ENCODE peak calls at places on chromosomes 1 and 21, in eight cellular contexts. W is tibial artery, I is mucosa of descending colon, B is A549, E is tibial nerve, G is breast epithelium, V is OCI-LY7, H is foreskin keratinocyte. N is an unnamed sample. For H3K4me1, the result is how much of the 10 kb centered on the place peaks cover.

GRCh38 chr1:203628997-203629508 is 2.4 kb downstream of the ATP2B4 start:
- DNase-seq in W (no peak), I (no peak), E (no peak), G (no peak), H (no peak), B (no peak), V (peak), N (no peak)

GRCh38 chr1:243390315-243390875 is 134.6 kb downstream of the SDCCAG8 start:
- DNase-seq in H (no peak), I (no peak), W (no peak), E (no peak), G (no peak), B (no peak), V (no peak), N (no peak)

GRCh38 chr1:85578321-85579295 is 2.0 kb upstream of the CCN1 start:
- DNase-seq in H (no peak), E (no peak), W (no peak), G (no peak), B (peak), I (no peak), V (no peak), N (no peak)

GRCh38 chr1:166132496-166132895 is 34.3 kb downstream of the FAM78B start:
- DNase-seq in V (no peak), E (no peak), G (no peak), B (no peak), H (no peak), I (no peak), W (no peak), N (no peak)

GRCh38 chr21:17585875-17586450 is 26.7 kb downstream of the BTG3 start:
- DNase-seq in I (no peak), G (no peak), V (peak), W (no peak), H (no peak), B (peak), E (no peak), N (no peak)

GRCh38 chr1:179793281-179793680 is 50.2 kb downstream of the FAM163A start:
- DNase-seq in E (no peak), W (no peak), V (no peak), G (no peak), I (no peak), B (no peak), H (no peak), N (no peak)

GRCh38 chr21:46078322-46078981 is 19.5 kb upstream of the COL6A2 start:
- DNase-seq in W (no peak), V (no peak), G (peak), E (no peak), H (no peak), I (no peak), B (no peak), N (peak)

GRCh38 chr1:29762635-29763034 is 526.3 kb downstream of the PTPRU start:
- DNase-seq in I (no peak), W (no peak), B (no peak), G (no peak), E (no peak), V (no peak), H (no peak), N (no peak)

GRCh38 chr1:25020173-25020840 is 90.2 kb upstream of the RUNX3 start:
- DNase-seq in I (peak), E (no peak), V (no peak), B (no peak), G (no peak), W (no peak), H (no peak), N (no peak)
- H3K4me1 ChIP-seq in I (under half), E (under half), V (half or more), B (under half), G (under half), W (under half), H (under half), N (under half)

DNA sequence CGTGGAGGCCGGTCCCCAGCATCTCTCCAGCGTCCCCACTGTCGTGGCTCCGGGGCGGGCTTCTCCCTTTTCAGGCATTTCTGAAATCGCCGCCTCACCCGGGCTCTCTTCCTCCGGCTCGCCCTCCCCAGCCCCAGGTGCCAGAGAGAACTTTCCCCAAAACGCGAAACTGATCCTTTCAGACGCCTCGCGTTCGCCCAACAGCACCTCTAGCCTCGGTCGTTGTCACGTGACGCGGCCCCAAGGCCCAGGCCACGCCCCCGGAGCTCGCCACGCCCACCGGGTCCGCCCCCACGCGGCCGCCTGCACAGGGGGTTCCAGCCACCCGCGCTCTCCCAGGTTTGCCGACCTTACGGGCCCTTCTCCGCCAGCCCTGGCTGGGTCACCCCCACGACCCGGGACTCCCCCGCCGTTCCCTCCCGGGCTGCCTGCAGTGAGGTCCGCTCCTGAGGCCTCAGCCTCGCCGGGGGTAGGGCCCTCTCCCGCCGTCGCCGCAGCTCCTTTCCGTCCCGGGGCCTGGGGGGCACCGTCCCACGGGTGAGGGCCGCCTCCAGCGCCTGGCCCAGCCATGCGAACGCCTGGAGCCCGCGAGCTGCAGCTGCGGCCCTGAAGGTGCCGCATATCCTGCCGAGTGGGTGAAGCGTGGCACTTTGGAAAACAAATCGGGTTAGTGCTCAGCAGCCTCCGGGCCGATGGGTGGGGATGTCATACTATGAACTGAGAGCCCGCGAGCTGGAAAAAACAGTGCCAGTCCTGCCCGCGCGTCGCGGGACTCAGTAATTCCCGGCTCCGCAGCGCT is 21.0 kb downstream of the H3-3A start:
- DNase-seq in V (peak), I (peak), G (peak), H (no peak), E (peak), B (peak), W (peak), N (peak)
- TF ChIP-seq CTCF in V (no peak), I (no peak), G (no peak), H (peak), E (no peak), B (no peak), W (no peak), N (no peak)

DNA sequence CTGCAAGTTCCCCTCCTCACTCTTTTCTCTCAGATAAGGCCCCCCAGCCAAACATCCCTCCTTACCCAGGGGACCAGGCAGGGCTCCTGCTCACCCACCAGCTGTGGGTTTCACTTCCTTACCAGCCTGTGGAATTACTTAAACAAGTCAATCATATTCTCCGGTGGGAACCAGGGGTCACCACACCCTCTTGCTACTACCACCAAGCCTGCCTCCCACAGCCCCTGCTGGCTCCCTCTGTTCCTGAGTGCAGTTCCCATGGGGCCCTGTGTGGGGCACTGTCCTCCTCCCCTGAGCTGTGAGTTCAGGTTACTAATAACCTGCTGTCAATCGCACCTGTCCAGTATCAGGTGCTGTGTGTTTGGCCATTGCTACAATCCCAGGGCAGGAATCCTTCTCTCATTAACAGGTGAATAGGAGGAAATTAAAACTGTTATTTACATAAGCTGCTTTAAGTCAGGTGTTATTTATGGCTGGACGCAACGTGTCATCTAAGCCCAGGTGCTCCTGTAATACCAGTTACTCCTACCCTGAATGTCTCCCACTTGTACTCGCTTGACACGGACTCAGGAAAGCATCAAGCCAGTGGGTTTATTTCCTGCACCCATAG is 53.1 kb upstream of the LBR start:
- DNase-seq in E (no peak), H (no peak), I (peak), V (peak), G (peak), B (peak), W (no peak), N (peak)
- H3K4me1 ChIP-seq in E (under half), H (under half), I (under half), V (half or more), G (under half), B (under half), W (under half), N (under half)

GRCh38 chr1:11272842-11273594 is at the start of gene UBIAD1:
- DNase-seq in B (peak), H (peak), V (peak), I (peak), W (peak), G (peak), E (peak), N (peak)

GRCh38 chr1:11273595-11274234 is 717 bp downstream of the UBIAD1 start:
- DNase-seq in E (no peak), I (no peak), V (peak), G (no peak), B (no peak), H (peak), W (no peak), N (no peak)

DNA sequence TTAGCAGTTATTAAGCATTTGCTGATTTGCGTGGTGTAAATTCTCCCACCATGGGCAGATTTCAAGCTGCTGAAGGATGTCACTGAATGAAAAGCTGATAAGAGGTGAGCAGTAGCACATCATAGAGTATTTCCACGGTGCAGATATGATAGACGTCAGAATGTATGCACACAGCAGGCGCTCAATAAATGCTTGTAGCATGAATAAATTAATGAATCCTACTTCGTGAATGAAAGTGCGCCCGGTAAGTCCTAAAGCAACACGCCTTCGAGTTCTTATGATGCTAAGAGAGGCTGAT is 505 bp upstream of the UBIAD1 start:
- DNase-seq in G (no peak), H (no peak), I (no peak), W (no peak), B (no peak), E (no peak), V (no peak), N (no peak)
- TF ChIP-seq CTCF in G (no peak), H (no peak), I (no peak), W (no peak), B (no peak), E (no peak), V (no peak), N (no peak)

GRCh38 chr1:1880617-1881312 is 10.1 kb downstream of the GNB1 start:
- DNase-seq in B (no peak), V (no peak), G (no peak), W (no peak), E (no peak), H (no peak), I (no peak), N (no peak)

GRCh38 chr1:1879942-1880341 is 10.9 kb downstream of the GNB1 start:
- DNase-seq in B (no peak), E (no peak), W (no peak), G (no peak), H (no peak), V (no peak), I (no peak), N (no peak)

GRCh38 chr1:1875932-1876331 is 15.0 kb downstream of the GNB1 start:
- DNase-seq in G (no peak), B (no peak), W (no peak), E (no peak), I (no peak), H (no peak), V (no peak), N (no peak)

GRCh38 chr1:1876335-1876935 is 14.5 kb downstream of the GNB1 start:
- DNase-seq in E (no peak), W (no peak), B (no peak), I (no peak), G (no peak), V (no peak), H (no peak), N (no peak)

DNA sequence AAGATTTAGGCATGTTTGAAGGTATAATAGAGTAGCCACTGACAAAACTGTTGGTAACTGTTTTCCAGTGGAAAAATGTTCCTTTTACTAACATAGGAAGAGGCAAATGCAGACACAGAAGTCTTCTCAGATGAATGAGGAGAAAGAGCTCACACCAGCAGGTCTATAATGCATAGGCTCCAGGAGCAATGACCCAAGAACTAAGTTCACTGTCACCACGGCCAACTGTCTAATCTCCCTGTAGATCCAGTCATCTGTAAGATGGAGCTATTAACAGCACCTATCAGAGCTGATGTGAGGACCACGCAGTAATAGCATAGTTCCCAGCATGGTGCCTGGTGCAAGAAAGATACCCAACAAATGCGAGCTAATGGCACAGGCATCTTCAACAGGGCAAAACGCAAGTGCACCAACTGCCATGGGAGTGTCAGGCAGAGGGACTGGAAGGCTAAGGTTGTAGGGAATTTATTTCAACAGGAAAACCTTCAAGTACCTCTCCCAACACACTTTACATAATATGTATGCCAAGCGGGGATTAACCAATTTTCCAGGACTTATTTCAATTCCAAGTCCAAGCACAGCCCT is 12.9 kb downstream of the GNB1 start:
- DNase-seq in E (no peak), V (no peak), G (no peak), B (no peak), H (no peak), W (no peak), I (no peak), N (no peak)
- H3K4me1 ChIP-seq in E (under half), V (under half), G (under half), B (under half), H (under half), W (half or more), I (half or more), N (half or more)

GRCh38 chr1:103146143-103146542 is 37.8 kb upstream of the COL11A1 start:
- DNase-seq in I (no peak), G (no peak), B (no peak), E (no peak), V (no peak), W (no peak), H (no peak), N (no peak)
- TF ChIP-seq CTCF in I (no peak), G (no peak), B (no peak), E (no peak), V (no peak), W (no peak), H (no peak), N (no peak)